ENCODE peak calls at places on chromosomes 13 and 19, in five cellular contexts. One of them, this sample, is unnamed.

GRCh38 chr13:99313941-99314340 is 6.7 kb upstream of the GPR183 start:
- DNase-seq in stimulated activated naive CD8-positive, alpha-beta T cell treated with anti-CD3 and anti-CD28 coated beads, Interleukin-15, amount 100 ng/mL, for 72 hours: no peak
- DNase-seq in GM13976: no peak
- DNase-seq in progenitor cell of endocrine pancreas: no peak
- DNase-seq in pons: no peak
- DNase-seq in this sample: no peak

GRCh38 chr13:100510208-100510997 is 78.2 kb downstream of the GGACT start:
- DNase-seq in stimulated activated naive CD8-positive, alpha-beta T cell treated with anti-CD3 and anti-CD28 coated beads, Interleukin-15, amount 100 ng/mL, for 72 hours: no peak
- DNase-seq in progenitor cell of endocrine pancreas: no peak
- DNase-seq in GM13976: no peak
- DNase-seq in pons: no peak
- DNase-seq in this sample: no peak

GRCh38 chr13:51821666-51822065 is 17.7 kb upstream of the DHRS12 start:
- DNase-seq in pons: peak
- DNase-seq in stimulated activated naive CD8-positive, alpha-beta T cell treated with anti-CD3 and anti-CD28 coated beads, Interleukin-15, amount 100 ng/mL, for 72 hours: no peak
- DNase-seq in GM13976: no peak
- DNase-seq in progenitor cell of endocrine pancreas: no peak
- DNase-seq in this sample: no peak

GRCh38 chr13:46668302-46668720 is 115.3 kb downstream of the LRCH1 start:
- DNase-seq in stimulated activated naive CD8-positive, alpha-beta T cell treated with anti-CD3 and anti-CD28 coated beads, Interleukin-15, amount 100 ng/mL, for 72 hours: peak
- DNase-seq in pons: peak
- DNase-seq in progenitor cell of endocrine pancreas: no peak
- DNase-seq in GM13976: no peak
- DNase-seq in this sample: peak

GRCh38 chr13:27909378-27909777 is 10.4 kb upstream of the PDX1 start:
- DNase-seq in stimulated activated naive CD8-positive, alpha-beta T cell treated with anti-CD3 and anti-CD28 coated beads, Interleukin-15, amount 100 ng/mL, for 72 hours: no peak
- DNase-seq in GM13976: no peak
- DNase-seq in pons: no peak
- DNase-seq in progenitor cell of endocrine pancreas: no peak
- DNase-seq in this sample: no peak

GRCh38 chr19:8390617-8390981 is 439 bp downstream of the RAB11B start:
- DNase-seq in pons: peak
- DNase-seq in stimulated activated naive CD8-positive, alpha-beta T cell treated with anti-CD3 and anti-CD28 coated beads, Interleukin-15, amount 100 ng/mL, for 72 hours: peak
- DNase-seq in progenitor cell of endocrine pancreas: peak
- DNase-seq in GM13976: peak
- DNase-seq in this sample: peak

GRCh38 chr19:51777570-51778460 is 16.8 kb downstream of the FPR2 start:
- DNase-seq in pons: peak
- DNase-seq in progenitor cell of endocrine pancreas: peak
- DNase-seq in GM13976: peak
- DNase-seq in stimulated activated naive CD8-positive, alpha-beta T cell treated with anti-CD3 and anti-CD28 coated beads, Interleukin-15, amount 100 ng/mL, for 72 hours: peak
- DNase-seq in this sample: no peak

GRCh38 chr19:34134190-34135032 is 37.9 kb upstream of the LSM14A start:
- DNase-seq in pons: peak
- DNase-seq in stimulated activated naive CD8-positive, alpha-beta T cell treated with anti-CD3 and anti-CD28 coated beads, Interleukin-15, amount 100 ng/mL, for 72 hours: peak
- DNase-seq in GM13976: peak
- DNase-seq in progenitor cell of endocrine pancreas: peak
- DNase-seq in this sample: peak

GRCh38 chr19:1818549-1819195 is 6.6 kb upstream of the ATP8B3 start:
- DNase-seq in GM13976: no peak
- DNase-seq in progenitor cell of endocrine pancreas: no peak
- DNase-seq in stimulated activated naive CD8-positive, alpha-beta T cell treated with anti-CD3 and anti-CD28 coated beads, Interleukin-15, amount 100 ng/mL, for 72 hours: no peak
- DNase-seq in pons: no peak
- DNase-seq in this sample: no peak

GRCh38 chr13:35926859-35927530 is 204.2 kb downstream of the DCLK1 start:
- DNase-seq in progenitor cell of endocrine pancreas: no peak
- DNase-seq in GM13976: no peak
- DNase-seq in pons: no peak
- DNase-seq in stimulated activated naive CD8-positive, alpha-beta T cell treated with anti-CD3 and anti-CD28 coated beads, Interleukin-15, amount 100 ng/mL, for 72 hours: no peak
- DNase-seq in this sample: peak

GRCh38 chr19:41363371-41363752 is 587 bp downstream of the B9D2 start:
- DNase-seq in GM13976: no peak
- DNase-seq in stimulated activated naive CD8-positive, alpha-beta T cell treated with anti-CD3 and anti-CD28 coated beads, Interleukin-15, amount 100 ng/mL, for 72 hours: no peak
- DNase-seq in progenitor cell of endocrine pancreas: no peak
- DNase-seq in pons: no peak
- DNase-seq in this sample: no peak

GRCh38 chr13:43872181-43872580 is 7.4 kb downstream of the CCDC122 start:
- DNase-seq in stimulated activated naive CD8-positive, alpha-beta T cell treated with anti-CD3 and anti-CD28 coated beads, Interleukin-15, amount 100 ng/mL, for 72 hours: no peak
- DNase-seq in pons: no peak
- DNase-seq in progenitor cell of endocrine pancreas: no peak
- DNase-seq in GM13976: no peak
- DNase-seq in this sample: no peak

GRCh38 chr19:47210689-47211316 is 20.2 kb downstream of the BBC3 start:
- DNase-seq in GM13976: peak
- DNase-seq in progenitor cell of endocrine pancreas: peak
- DNase-seq in pons: peak
- DNase-seq in stimulated activated naive CD8-positive, alpha-beta T cell treated with anti-CD3 and anti-CD28 coated beads, Interleukin-15, amount 100 ng/mL, for 72 hours: peak
- DNase-seq in this sample: peak

GRCh38 chr13:33114146-33114545 is 97.9 kb downstream of the KL start:
- DNase-seq in progenitor cell of endocrine pancreas: no peak
- DNase-seq in GM13976: no peak
- DNase-seq in stimulated activated naive CD8-positive, alpha-beta T cell treated with anti-CD3 and anti-CD28 coated beads, Interleukin-15, amount 100 ng/mL, for 72 hours: no peak
- DNase-seq in pons: no peak
- DNase-seq in this sample: no peak

GRCh38 chr19:46192990-46193650 is 36.4 kb upstream of the IGFL1 start:
- DNase-seq in stimulated activated naive CD8-positive, alpha-beta T cell treated with anti-CD3 and anti-CD28 coated beads, Interleukin-15, amount 100 ng/mL, for 72 hours: no peak
- DNase-seq in pons: peak
- DNase-seq in GM13976: no peak
- DNase-seq in progenitor cell of endocrine pancreas: no peak
- DNase-seq in this sample: no peak

GRCh38 chr19:49814010-49814409 is 918 bp upstream of the FUZ start:
- DNase-seq in pons: peak
- DNase-seq in progenitor cell of endocrine pancreas: no peak
- DNase-seq in stimulated activated naive CD8-positive, alpha-beta T cell treated with anti-CD3 and anti-CD28 coated beads, Interleukin-15, amount 100 ng/mL, for 72 hours: no peak
- DNase-seq in GM13976: no peak
- DNase-seq in this sample: no peak

GRCh38 chr19:48999481-49000325 is 6.0 kb downstream of the RUVBL2 start:
- DNase-seq in GM13976: peak
- DNase-seq in stimulated activated naive CD8-positive, alpha-beta T cell treated with anti-CD3 and anti-CD28 coated beads, Interleukin-15, amount 100 ng/mL, for 72 hours: peak
- DNase-seq in progenitor cell of endocrine pancreas: peak
- DNase-seq in pons: no peak
- DNase-seq in this sample: no peak

GRCh38 chr19:38596057-38596981 is 21.4 kb downstream of the MAP4K1 start:
- DNase-seq in progenitor cell of endocrine pancreas: peak
- DNase-seq in pons: no peak
- DNase-seq in stimulated activated naive CD8-positive, alpha-beta T cell treated with anti-CD3 and anti-CD28 coated beads, Interleukin-15, amount 100 ng/mL, for 72 hours: no peak
- DNase-seq in GM13976: no peak
- DNase-seq in this sample: no peak

GRCh38 chr19:2719910-2720776 is 1.0 kb downstream of the DIRAS1 start:
- DNase-seq in GM13976: no peak
- DNase-seq in progenitor cell of endocrine pancreas: no peak
- DNase-seq in pons: peak
- DNase-seq in stimulated activated naive CD8-positive, alpha-beta T cell treated with anti-CD3 and anti-CD28 coated beads, Interleukin-15, amount 100 ng/mL, for 72 hours: no peak
- DNase-seq in this sample: no peak

GRCh38 chr13:98584668-98585397 is 7.9 kb upstream of the STK24 start:
- DNase-seq in stimulated activated naive CD8-positive, alpha-beta T cell treated with anti-CD3 and anti-CD28 coated beads, Interleukin-15, amount 100 ng/mL, for 72 hours: no peak
- DNase-seq in pons: no peak
- DNase-seq in progenitor cell of endocrine pancreas: no peak
- DNase-seq in GM13976: no peak
- DNase-seq in this sample: no peak